ENCODE peak calls at places on chromosomes 4 and X, in six cellular contexts. One of them, this sample, is unnamed.

GRCh38 chrX:68238568-68238967 is 194.7 kb downstream of the OPHN1 start:
- DNase-seq in fibroblast of lung: no peak
- DNase-seq in prostate gland: no peak
- DNase-seq in Panc1: no peak
- DNase-seq in AG04449: no peak
- DNase-seq in choroid plexus epithelial cell: no peak
- DNase-seq in this sample: no peak

GRCh38 chr4:84578540-84579409 is 4.2 kb upstream of the CDS1 start:
- DNase-seq in choroid plexus epithelial cell: peak
- DNase-seq in AG04449: no peak
- DNase-seq in Panc1: peak
- DNase-seq in fibroblast of lung: peak
- DNase-seq in prostate gland: peak
- DNase-seq in this sample: peak

GRCh38 chr4:173448103-173448502 is 49.2 kb upstream of the SCRG1 start:
- DNase-seq in AG04449: no peak
- DNase-seq in Panc1: no peak
- DNase-seq in choroid plexus epithelial cell: peak
- DNase-seq in prostate gland: peak
- DNase-seq in fibroblast of lung: peak
- DNase-seq in this sample: peak

GRCh38 chrX:106791495-106791894 is 11.0 kb upstream of the TBC1D8B start:
- DNase-seq in choroid plexus epithelial cell: peak
- DNase-seq in Panc1: no peak
- DNase-seq in fibroblast of lung: peak
- DNase-seq in prostate gland: no peak
- DNase-seq in AG04449: no peak
- DNase-seq in this sample: peak

GRCh38 chr4:174523003-174523693 is 860 bp upstream of the HPGD start:
- DNase-seq in prostate gland: peak
- DNase-seq in choroid plexus epithelial cell: peak
- DNase-seq in fibroblast of lung: no peak
- DNase-seq in Panc1: no peak
- DNase-seq in AG04449: no peak
- DNase-seq in this sample: no peak

GRCh38 chrX:4809571-4809970 is 1096.1 kb upstream of the PRKX start:
- DNase-seq in Panc1: no peak
- DNase-seq in AG04449: no peak
- DNase-seq in choroid plexus epithelial cell: no peak
- DNase-seq in prostate gland: no peak
- DNase-seq in fibroblast of lung: no peak
- DNase-seq in this sample: no peak

GRCh38 chr4:116603096-116603495 is 482.3 kb downstream of the TRAM1L1 start:
- DNase-seq in choroid plexus epithelial cell: no peak
- DNase-seq in prostate gland: no peak
- DNase-seq in Panc1: no peak
- DNase-seq in AG04449: no peak
- DNase-seq in fibroblast of lung: no peak
- DNase-seq in this sample: no peak

GRCh38 chr4:94177822-94178221 is 29.8 kb upstream of the SMARCAD1 start:
- DNase-seq in fibroblast of lung: no peak
- DNase-seq in prostate gland: no peak
- DNase-seq in choroid plexus epithelial cell: no peak
- DNase-seq in Panc1: no peak
- DNase-seq in AG04449: no peak
- DNase-seq in this sample: no peak

GRCh38 chr4:143386812-143387211 is 50.1 kb downstream of the GAB1 start:
- DNase-seq in fibroblast of lung: peak
- DNase-seq in prostate gland: no peak
- DNase-seq in AG04449: no peak
- DNase-seq in choroid plexus epithelial cell: peak
- DNase-seq in Panc1: no peak
- DNase-seq in this sample: no peak

GRCh38 chr4:24131954-24132673 is 242.3 kb upstream of the PPARGC1A start:
- DNase-seq in choroid plexus epithelial cell: no peak
- DNase-seq in fibroblast of lung: no peak
- DNase-seq in AG04449: no peak
- DNase-seq in prostate gland: no peak
- DNase-seq in Panc1: no peak
- DNase-seq in this sample: no peak

GRCh38 chr4:173426064-173426463 is 27.1 kb upstream of the SCRG1 start:
- DNase-seq in choroid plexus epithelial cell: no peak
- DNase-seq in prostate gland: no peak
- DNase-seq in Panc1: no peak
- DNase-seq in AG04449: no peak
- DNase-seq in fibroblast of lung: no peak
- DNase-seq in this sample: no peak

GRCh38 chr4:915041-915474 is 17.1 kb downstream of the GAK start:
- DNase-seq in Panc1: no peak
- DNase-seq in choroid plexus epithelial cell: peak
- DNase-seq in AG04449: no peak
- DNase-seq in fibroblast of lung: no peak
- DNase-seq in prostate gland: no peak
- DNase-seq in this sample: no peak

GRCh38 chrX:69988955-69989394 is 60.8 kb downstream of the AWAT2 start:
- DNase-seq in choroid plexus epithelial cell: peak
- DNase-seq in prostate gland: no peak
- DNase-seq in AG04449: no peak
- DNase-seq in Panc1: no peak
- DNase-seq in fibroblast of lung: no peak
- DNase-seq in this sample: no peak

GRCh38 chrX:46165866-46166265 is 379.4 kb downstream of the ZNF674 start:
- DNase-seq in Panc1: no peak
- DNase-seq in choroid plexus epithelial cell: no peak
- DNase-seq in prostate gland: no peak
- DNase-seq in fibroblast of lung: no peak
- DNase-seq in AG04449: no peak
- DNase-seq in this sample: no peak

GRCh38 chrX:130110379-130111219 is at the start of gene ELF4:
- DNase-seq in Panc1: no peak
- DNase-seq in fibroblast of lung: peak
- DNase-seq in AG04449: no peak
- DNase-seq in prostate gland: no peak
- DNase-seq in choroid plexus epithelial cell: peak
- DNase-seq in this sample: no peak

GRCh38 chrX:41010188-41010846 is 74.9 kb upstream of the USP9X start:
- DNase-seq in AG04449: peak
- DNase-seq in fibroblast of lung: peak
- DNase-seq in Panc1: no peak
- DNase-seq in choroid plexus epithelial cell: peak
- DNase-seq in prostate gland: peak
- DNase-seq in this sample: peak

GRCh38 chr4:173698557-173699262 is 168.7 kb upstream of the HAND2 start:
- DNase-seq in Panc1: no peak
- DNase-seq in AG04449: no peak
- DNase-seq in prostate gland: no peak
- DNase-seq in choroid plexus epithelial cell: no peak
- DNase-seq in fibroblast of lung: no peak
- DNase-seq in this sample: no peak

GRCh38 chr4:150609131-150609530 is 27.2 kb downstream of the MAB21L2 start:
- DNase-seq in choroid plexus epithelial cell: peak
- DNase-seq in AG04449: no peak
- DNase-seq in prostate gland: no peak
- DNase-seq in fibroblast of lung: peak
- DNase-seq in Panc1: no peak
- DNase-seq in this sample: no peak

GRCh38 chrX:40945366-40945713 is 139.9 kb upstream of the USP9X start:
- DNase-seq in fibroblast of lung: peak
- DNase-seq in choroid plexus epithelial cell: peak
- DNase-seq in prostate gland: peak
- DNase-seq in Panc1: no peak
- DNase-seq in AG04449: no peak
- DNase-seq in this sample: peak

GRCh38 chrX:153631931-153632611 is 14.9 kb upstream of the DUSP9 start:
- DNase-seq in AG04449: no peak
- DNase-seq in Panc1: no peak
- DNase-seq in prostate gland: no peak
- DNase-seq in fibroblast of lung: no peak
- DNase-seq in choroid plexus epithelial cell: no peak
- DNase-seq in this sample: no peak

GRCh38 chr4:8746523-8747466 is 124.8 kb downstream of the HMX1 start:
- DNase-seq in fibroblast of lung: no peak
- DNase-seq in Panc1: no peak
- DNase-seq in choroid plexus epithelial cell: no peak
- DNase-seq in prostate gland: no peak
- DNase-seq in AG04449: no peak
- DNase-seq in this sample: no peak

GRCh38 chr4:92359481-92359880 is 55.7 kb downstream of the GRID2 start:
- DNase-seq in fibroblast of lung: no peak
- DNase-seq in choroid plexus epithelial cell: no peak
- DNase-seq in Panc1: no peak
- DNase-seq in AG04449: no peak
- DNase-seq in prostate gland: no peak
- DNase-seq in this sample: no peak

GRCh38 chrX:41481264-41482109 is 34.3 kb downstream of the NYX start:
- DNase-seq in prostate gland: no peak
- DNase-seq in Panc1: no peak
- DNase-seq in choroid plexus epithelial cell: no peak
- DNase-seq in AG04449: no peak
- DNase-seq in fibroblast of lung: no peak
- DNase-seq in this sample: no peak

DNA sequence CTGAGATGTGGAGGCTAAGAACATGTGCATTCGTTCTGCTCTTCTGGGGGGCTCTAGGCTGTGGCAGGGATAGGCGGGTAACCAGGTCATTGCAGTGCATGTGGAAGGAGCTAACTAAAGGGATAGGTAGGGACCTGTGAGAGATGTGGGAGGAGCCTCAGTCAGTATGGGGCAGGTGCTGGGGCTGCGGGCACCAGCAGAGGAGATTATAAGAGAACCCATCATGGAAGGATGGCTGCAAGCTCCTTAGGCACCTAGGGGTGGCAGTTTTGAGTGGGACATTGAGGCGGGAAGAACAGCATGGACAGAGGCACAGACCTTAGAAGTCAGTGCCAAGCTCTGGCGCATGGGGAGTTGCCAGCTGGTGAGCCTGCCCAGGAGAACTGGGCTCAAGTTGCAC is 7.2 kb downstream of the CLDN22 start:
- DNase-seq in choroid plexus epithelial cell: no peak
- DNase-seq in fibroblast of lung: no peak
- DNase-seq in AG04449: no peak
- DNase-seq in prostate gland: no peak
- DNase-seq in Panc1: no peak
- DNase-seq in this sample: no peak
- TF ChIP-seq CTCF in choroid plexus epithelial cell: no peak
- TF ChIP-seq CTCF in fibroblast of lung: no peak
- TF ChIP-seq CTCF in AG04449: no peak
- TF ChIP-seq CTCF in prostate gland: no peak
- TF ChIP-seq CTCF in Panc1: no peak
- TF ChIP-seq CTCF in this sample: no peak

DNA sequence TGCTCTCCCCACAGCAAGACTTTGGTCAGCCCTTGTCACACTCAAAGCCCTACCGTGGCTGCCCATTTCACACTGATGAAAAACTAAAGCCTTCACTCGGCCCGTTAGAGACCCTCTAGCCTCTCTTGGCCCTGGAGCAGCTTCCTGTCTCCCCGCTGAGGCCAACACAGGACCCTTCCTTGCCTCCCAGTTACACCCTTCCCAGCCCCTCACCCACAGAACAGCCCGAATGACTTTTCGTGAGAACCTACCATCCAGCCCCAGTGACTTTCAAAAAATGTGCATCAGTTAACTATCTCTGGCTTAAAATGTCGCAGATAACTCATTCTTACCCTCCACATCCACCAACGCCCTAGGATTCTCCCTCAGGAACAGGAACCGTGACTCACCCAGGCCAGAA is 756 bp upstream of the TAF9B start:
- DNase-seq in Panc1: no peak
- DNase-seq in AG04449: no peak
- DNase-seq in prostate gland: no peak
- DNase-seq in choroid plexus epithelial cell: no peak
- DNase-seq in fibroblast of lung: no peak
- DNase-seq in this sample: no peak
- H3K4me3 ChIP-seq in Panc1: peak
- H3K4me3 ChIP-seq in AG04449: no peak
- H3K4me3 ChIP-seq in prostate gland: no peak
- H3K4me3 ChIP-seq in choroid plexus epithelial cell: no peak
- H3K4me3 ChIP-seq in fibroblast of lung: no peak
- H3K4me3 ChIP-seq in this sample: no peak

GRCh38 chr4:155099231-155099630 is 109.2 kb upstream of the NPY2R start:
- DNase-seq in AG04449: no peak
- DNase-seq in Panc1: no peak
- DNase-seq in fibroblast of lung: no peak
- DNase-seq in choroid plexus epithelial cell: no peak
- DNase-seq in prostate gland: no peak
- DNase-seq in this sample: no peak
- TF ChIP-seq CTCF in AG04449: no peak
- TF ChIP-seq CTCF in Panc1: no peak
- TF ChIP-seq CTCF in fibroblast of lung: no peak
- TF ChIP-seq CTCF in choroid plexus epithelial cell: no peak
- TF ChIP-seq CTCF in prostate gland: no peak
- TF ChIP-seq CTCF in this sample: no peak

GRCh38 chr4:48342559-48342878 is 1.2 kb downstream of the SLAIN2 start:
- DNase-seq in choroid plexus epithelial cell: no peak
- DNase-seq in fibroblast of lung: no peak
- DNase-seq in AG04449: no peak
- DNase-seq in prostate gland: no peak
- DNase-seq in Panc1: no peak
- DNase-seq in this sample: no peak

GRCh38 chr4:48343035-48343434 is 1.7 kb downstream of the SLAIN2 start:
- DNase-seq in AG04449: no peak
- DNase-seq in fibroblast of lung: no peak
- DNase-seq in prostate gland: no peak
- DNase-seq in choroid plexus epithelial cell: no peak
- DNase-seq in Panc1: no peak
- DNase-seq in this sample: no peak

GRCh38 chr4:48341776-48342558 is 638 bp downstream of the SLAIN2 start:
- DNase-seq in choroid plexus epithelial cell: peak
- DNase-seq in fibroblast of lung: peak
- DNase-seq in Panc1: no peak
- DNase-seq in AG04449: no peak
- DNase-seq in prostate gland: peak
- DNase-seq in this sample: no peak

GRCh38 chr4:48345542-48345941 is 4.2 kb downstream of the SLAIN2 start:
- DNase-seq in fibroblast of lung: no peak
- DNase-seq in Panc1: no peak
- DNase-seq in AG04449: no peak
- DNase-seq in prostate gland: no peak
- DNase-seq in choroid plexus epithelial cell: no peak
- DNase-seq in this sample: no peak

GRCh38 chr4:48343531-48343930 is 2.2 kb downstream of the SLAIN2 start:
- DNase-seq in prostate gland: no peak
- DNase-seq in Panc1: no peak
- DNase-seq in choroid plexus epithelial cell: peak
- DNase-seq in AG04449: no peak
- DNase-seq in fibroblast of lung: peak
- DNase-seq in this sample: no peak
- H3K4me3 ChIP-seq in prostate gland: peak
- H3K4me3 ChIP-seq in Panc1: no peak
- H3K4me3 ChIP-seq in choroid plexus epithelial cell: peak
- H3K4me3 ChIP-seq in AG04449: peak
- H3K4me3 ChIP-seq in fibroblast of lung: peak
- H3K4me3 ChIP-seq in this sample: no peak

This sample was measured in AG09309.